ENCODE peak calls at places on chromosomes 16 and 17, in six cellular contexts. One of them, this sample, is unnamed.

GRCh38 chr17:72498671-72499210 is 377.9 kb downstream of the SOX9 start:
- DNase-seq in memory B cell: no peak
- DNase-seq in effector CD4-positive, alpha-beta T cell: no peak
- DNase-seq in RKO: no peak
- DNase-seq in uterus: no peak
- DNase-seq in fibroblast of lung: peak
- DNase-seq in this sample: no peak

GRCh38 chr17:16599537-16599936 is 30.5 kb upstream of the ZNF287 start:
- DNase-seq in memory B cell: no peak
- DNase-seq in effector CD4-positive, alpha-beta T cell: no peak
- DNase-seq in RKO: no peak
- DNase-seq in uterus: no peak
- DNase-seq in fibroblast of lung: no peak
- DNase-seq in this sample: no peak

GRCh38 chr16:66706506-66706880 is 9.9 kb upstream of the CMTM4 start:
- DNase-seq in memory B cell: no peak
- DNase-seq in effector CD4-positive, alpha-beta T cell: no peak
- DNase-seq in RKO: no peak
- DNase-seq in uterus: no peak
- DNase-seq in fibroblast of lung: no peak
- DNase-seq in this sample: no peak

GRCh38 chr17:17347956-17348871 is 45.0 kb downstream of the NT5M start:
- DNase-seq in memory B cell: no peak
- DNase-seq in effector CD4-positive, alpha-beta T cell: no peak
- DNase-seq in RKO: no peak
- DNase-seq in uterus: no peak
- DNase-seq in fibroblast of lung: no peak
- DNase-seq in this sample: no peak

GRCh38 chr17:19508327-19508867 is 25.3 kb upstream of the SLC47A1 start:
- DNase-seq in memory B cell: no peak
- DNase-seq in effector CD4-positive, alpha-beta T cell: peak
- DNase-seq in RKO: no peak
- DNase-seq in uterus: peak
- DNase-seq in fibroblast of lung: no peak
- DNase-seq in this sample: no peak

GRCh38 chr16:83704656-83705055 is 103.1 kb upstream of the HSBP1 start:
- DNase-seq in memory B cell: no peak
- DNase-seq in effector CD4-positive, alpha-beta T cell: no peak
- DNase-seq in RKO: no peak
- DNase-seq in uterus: no peak
- DNase-seq in fibroblast of lung: peak
- DNase-seq in this sample: no peak

GRCh38 chr16:51473091-51473490 is 322.0 kb upstream of the SALL1 start:
- DNase-seq in memory B cell: no peak
- DNase-seq in effector CD4-positive, alpha-beta T cell: no peak
- DNase-seq in RKO: no peak
- DNase-seq in uterus: no peak
- DNase-seq in fibroblast of lung: no peak
- DNase-seq in this sample: no peak

GRCh38 chr16:78894872-78895271 is 705.7 kb downstream of the MAF start:
- DNase-seq in memory B cell: no peak
- DNase-seq in effector CD4-positive, alpha-beta T cell: peak
- DNase-seq in RKO: no peak
- DNase-seq in uterus: no peak
- DNase-seq in fibroblast of lung: no peak
- DNase-seq in this sample: no peak

GRCh38 chr17:41265078-41265477 is at the start of gene KRTAP9-6:
- DNase-seq in memory B cell: no peak
- DNase-seq in effector CD4-positive, alpha-beta T cell: no peak
- DNase-seq in RKO: no peak
- DNase-seq in uterus: no peak
- DNase-seq in fibroblast of lung: no peak
- DNase-seq in this sample: no peak

GRCh38 chr17:57447357-57448019 is 191.2 kb downstream of the MSI2 start:
- DNase-seq in memory B cell: no peak
- DNase-seq in effector CD4-positive, alpha-beta T cell: no peak
- DNase-seq in RKO: no peak
- DNase-seq in uterus: no peak
- DNase-seq in fibroblast of lung: no peak
- DNase-seq in this sample: no peak

This sample was measured in NCI-H774.